ENCODE peak calls at places on chromosomes 7 and 10, in four cellular contexts. One of them, this sample, is unnamed. For H3K4me1, the result is how much of the 10 kb centered on the place peaks cover.

GRCh38 chr10:46541017-46541661 is 15.3 kb downstream of the GPRIN2 start:
- DNase-seq in Panc1: no peak
- DNase-seq in GM23248: peak
- DNase-seq in CD8-positive, alpha-beta T cell: no peak
- DNase-seq in this sample: no peak

GRCh38 chr10:62580396-62580795 is 206.2 kb downstream of the ZNF365 start:
- DNase-seq in Panc1: no peak
- DNase-seq in GM23248: peak
- DNase-seq in CD8-positive, alpha-beta T cell: no peak
- DNase-seq in this sample: no peak

GRCh38 chr7:36941359-36941758 is 217.1 kb upstream of the AOAH start:
- DNase-seq in GM23248: no peak
- DNase-seq in CD8-positive, alpha-beta T cell: no peak
- DNase-seq in Panc1: no peak
- DNase-seq in this sample: no peak

GRCh38 chr7:145928937-145929336 is 187.7 kb upstream of the CNTNAP2 start:
- DNase-seq in CD8-positive, alpha-beta T cell: no peak
- DNase-seq in GM23248: no peak
- DNase-seq in Panc1: no peak
- DNase-seq in this sample: no peak

GRCh38 chr10:52108236-52108635 is 205.8 kb upstream of the DKK1 start:
- DNase-seq in GM23248: no peak
- DNase-seq in Panc1: no peak
- DNase-seq in CD8-positive, alpha-beta T cell: no peak
- DNase-seq in this sample: no peak

GRCh38 chr7:96320437-96320836 is 1.5 kb downstream of the SLC25A13 start:
- DNase-seq in Panc1: no peak
- DNase-seq in GM23248: peak
- DNase-seq in CD8-positive, alpha-beta T cell: no peak
- DNase-seq in this sample: no peak

GRCh38 chr10:95767884-95768556 is 12.1 kb downstream of the ENTPD1 start:
- DNase-seq in CD8-positive, alpha-beta T cell: no peak
- DNase-seq in GM23248: peak
- DNase-seq in Panc1: no peak
- DNase-seq in this sample: no peak

GRCh38 chr7:8035647-8036518 is 67.3 kb downstream of the GLCCI1 start:
- DNase-seq in Panc1: peak
- DNase-seq in GM23248: peak
- DNase-seq in CD8-positive, alpha-beta T cell: no peak
- DNase-seq in this sample: peak

GRCh38 chr10:91541481-91541880 is 91.4 kb downstream of the PPP1R3C start:
- DNase-seq in CD8-positive, alpha-beta T cell: no peak
- DNase-seq in GM23248: no peak
- DNase-seq in Panc1: no peak
- DNase-seq in this sample: no peak

GRCh38 chr7:27901028-27901760 is 161.2 kb downstream of the TAX1BP1 start:
- DNase-seq in CD8-positive, alpha-beta T cell: no peak
- DNase-seq in GM23248: peak
- DNase-seq in Panc1: no peak
- DNase-seq in this sample: no peak

GRCh38 chr10:124324451-124324850 is 94.3 kb downstream of the OAT start:
- DNase-seq in GM23248: no peak
- DNase-seq in CD8-positive, alpha-beta T cell: no peak
- DNase-seq in Panc1: no peak
- DNase-seq in this sample: no peak

GRCh38 chr7:15648461-15648961 is 38.0 kb downstream of the MEOX2 start:
- DNase-seq in CD8-positive, alpha-beta T cell: no peak
- DNase-seq in Panc1: no peak
- DNase-seq in GM23248: no peak
- DNase-seq in this sample: no peak

GRCh38 chr7:118005021-118005420 is 131.8 kb upstream of the CTTNBP2 start:
- DNase-seq in Panc1: no peak
- DNase-seq in GM23248: no peak
- DNase-seq in CD8-positive, alpha-beta T cell: no peak
- DNase-seq in this sample: no peak

GRCh38 chr10:48507933-48508830 is 96.7 kb downstream of the ARHGAP22 start:
- DNase-seq in CD8-positive, alpha-beta T cell: no peak
- DNase-seq in Panc1: no peak
- DNase-seq in GM23248: peak
- DNase-seq in this sample: no peak

GRCh38 chr7:6306471-6306870 is 34.0 kb upstream of the CYTH3 start:
- DNase-seq in CD8-positive, alpha-beta T cell: no peak
- DNase-seq in Panc1: peak
- DNase-seq in GM23248: peak
- DNase-seq in this sample: no peak

GRCh38 chr10:5480162-5480931 is 19.0 kb downstream of the CALML5 start:
- DNase-seq in CD8-positive, alpha-beta T cell: no peak
- DNase-seq in GM23248: no peak
- DNase-seq in Panc1: no peak
- DNase-seq in this sample: no peak

GRCh38 chr10:5479481-5480161 is 19.7 kb downstream of the CALML5 start:
- DNase-seq in CD8-positive, alpha-beta T cell: no peak
- DNase-seq in GM23248: no peak
- DNase-seq in Panc1: no peak
- DNase-seq in this sample: no peak

GRCh38 chr10:5482016-5482415 is 17.4 kb downstream of the CALML5 start:
- DNase-seq in CD8-positive, alpha-beta T cell: no peak
- DNase-seq in Panc1: no peak
- DNase-seq in GM23248: no peak
- DNase-seq in this sample: peak

GRCh38 chr10:5478694-5479305 is 20.6 kb downstream of the CALML5 start:
- DNase-seq in GM23248: no peak
- DNase-seq in Panc1: no peak
- DNase-seq in CD8-positive, alpha-beta T cell: no peak
- DNase-seq in this sample: no peak

GRCh38 chr10:5481121-5481520 is 18.2 kb downstream of the CALML5 start:
- DNase-seq in GM23248: no peak
- DNase-seq in Panc1: no peak
- DNase-seq in CD8-positive, alpha-beta T cell: no peak
- DNase-seq in this sample: no peak
- H3K4me1 ChIP-seq in GM23248: under half
- H3K4me1 ChIP-seq in Panc1: under half
- H3K4me1 ChIP-seq in CD8-positive, alpha-beta T cell: under half
- H3K4me1 ChIP-seq in this sample: under half

DNA sequence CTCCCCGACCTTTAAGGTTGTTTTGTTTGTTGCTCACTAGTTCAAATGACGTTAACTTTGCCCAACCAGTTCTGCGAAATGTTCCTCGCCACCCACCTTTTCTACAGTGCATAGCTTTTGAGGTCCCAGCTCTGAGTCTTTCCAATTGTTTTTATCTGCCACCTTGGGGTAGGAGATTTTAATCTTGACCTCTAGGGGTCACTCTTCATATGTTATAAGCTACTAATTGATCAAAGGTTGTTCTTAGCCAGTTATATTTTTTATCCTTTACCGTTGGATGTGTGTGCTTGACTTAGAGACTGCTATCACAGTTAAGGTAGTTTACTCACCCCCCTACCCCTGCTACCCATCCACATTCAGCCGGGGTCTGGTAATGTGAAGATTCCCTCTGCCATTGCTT is 372.4 kb downstream of the SUGCT start:
- DNase-seq in Panc1: no peak
- DNase-seq in GM23248: peak
- DNase-seq in CD8-positive, alpha-beta T cell: no peak
- DNase-seq in this sample: no peak
- H3K4me1 ChIP-seq in Panc1: under half
- H3K4me1 ChIP-seq in GM23248: under half
- H3K4me1 ChIP-seq in CD8-positive, alpha-beta T cell: under half
- H3K4me1 ChIP-seq in this sample: under half

GRCh38 chr10:79268717-79269116 is 78.6 kb upstream of the PPIF start:
- DNase-seq in GM23248: peak
- DNase-seq in Panc1: no peak
- DNase-seq in CD8-positive, alpha-beta T cell: no peak
- DNase-seq in this sample: no peak
- H3K4me1 ChIP-seq in GM23248: half or more
- H3K4me1 ChIP-seq in Panc1: under half
- H3K4me1 ChIP-seq in CD8-positive, alpha-beta T cell: under half
- H3K4me1 ChIP-seq in this sample: under half

GRCh38 chr10:4673279-4674040 is 152.5 kb upstream of the AKR1E2 start:
- DNase-seq in CD8-positive, alpha-beta T cell: no peak
- DNase-seq in Panc1: no peak
- DNase-seq in GM23248: no peak
- DNase-seq in this sample: no peak
- H3K4me1 ChIP-seq in CD8-positive, alpha-beta T cell: under half
- H3K4me1 ChIP-seq in Panc1: under half
- H3K4me1 ChIP-seq in GM23248: under half
- H3K4me1 ChIP-seq in this sample: under half